ENCODE peak calls at places on chromosomes 1 and 21, in ten cellular contexts. One of them, this sample, is unnamed.

GRCh38 chr21:22871692-22872091 is 1873.5 kb downstream of the NCAM2 start:
- DNase-seq in left ventricle myocardium inferior: no peak
- DNase-seq in heart left ventricle: no peak
- DNase-seq in CD4-positive, alpha-beta T cell: no peak
- DNase-seq in OCI-LY7: no peak
- DNase-seq in aorta: no peak
- DNase-seq in lower lobe of right lung: no peak
- DNase-seq in small intestine: no peak
- DNase-seq in heart right ventricle: no peak
- DNase-seq in CD4-positive, CD25-positive, alpha-beta regulatory T cell: no peak
- DNase-seq in this sample: no peak

GRCh38 chr1:75861831-75862230 is 65.1 kb downstream of the MSH4 start:
- DNase-seq in heart left ventricle: no peak
- DNase-seq in OCI-LY7: no peak
- DNase-seq in aorta: no peak
- DNase-seq in CD4-positive, alpha-beta T cell: no peak
- DNase-seq in lower lobe of right lung: no peak
- DNase-seq in heart right ventricle: no peak
- DNase-seq in left ventricle myocardium inferior: no peak
- DNase-seq in small intestine: no peak
- DNase-seq in CD4-positive, CD25-positive, alpha-beta regulatory T cell: no peak
- DNase-seq in this sample: no peak

GRCh38 chr1:65812065-65812464 is 19.4 kb downstream of the PDE4B start:
- DNase-seq in OCI-LY7: no peak
- DNase-seq in heart right ventricle: peak; percentile 28
- DNase-seq in small intestine: peak; percentile 23
- DNase-seq in CD4-positive, alpha-beta T cell: no peak
- DNase-seq in CD4-positive, CD25-positive, alpha-beta regulatory T cell: no peak
- DNase-seq in lower lobe of right lung: no peak
- DNase-seq in heart left ventricle: peak; percentile 30
- DNase-seq in left ventricle myocardium inferior: peak; percentile 12
- DNase-seq in aorta: no peak
- DNase-seq in this sample: no peak

GRCh38 chr1:55007626-55008025 is 8.9 kb downstream of the BSND start:
- DNase-seq in heart right ventricle: no peak
- DNase-seq in OCI-LY7: no peak
- DNase-seq in left ventricle myocardium inferior: no peak
- DNase-seq in lower lobe of right lung: no peak
- DNase-seq in CD4-positive, alpha-beta T cell: no peak
- DNase-seq in small intestine: no peak
- DNase-seq in aorta: peak; percentile 27
- DNase-seq in heart left ventricle: no peak
- DNase-seq in CD4-positive, CD25-positive, alpha-beta regulatory T cell: no peak
- DNase-seq in this sample: peak; percentile 16

GRCh38 chr1:175000697-175001187 is 995 bp downstream of the CACYBP start:
- DNase-seq in OCI-LY7: peak; percentile 20
- DNase-seq in CD4-positive, alpha-beta T cell: no peak
- DNase-seq in heart right ventricle: no peak
- DNase-seq in CD4-positive, CD25-positive, alpha-beta regulatory T cell: no peak
- DNase-seq in small intestine: no peak
- DNase-seq in left ventricle myocardium inferior: no peak
- DNase-seq in aorta: no peak
- DNase-seq in heart left ventricle: no peak
- DNase-seq in lower lobe of right lung: no peak
- DNase-seq in this sample: no peak

GRCh38 chr1:1614204-1614953 is 921 bp upstream of the MIB2 start:
- DNase-seq in OCI-LY7: no peak
- DNase-seq in CD4-positive, CD25-positive, alpha-beta regulatory T cell: no peak
- DNase-seq in small intestine: peak; percentile 55
- DNase-seq in aorta: peak; percentile 80
- DNase-seq in CD4-positive, alpha-beta T cell: peak; percentile 67
- DNase-seq in left ventricle myocardium inferior: no peak
- DNase-seq in heart right ventricle: no peak
- DNase-seq in heart left ventricle: peak; percentile 51
- DNase-seq in lower lobe of right lung: peak; percentile 80
- DNase-seq in this sample: peak; percentile 82

GRCh38 chr1:157133431-157133830 is 4.8 kb downstream of the ETV3 start:
- DNase-seq in OCI-LY7: no peak
- DNase-seq in heart right ventricle: no peak
- DNase-seq in heart left ventricle: no peak
- DNase-seq in left ventricle myocardium inferior: no peak
- DNase-seq in aorta: no peak
- DNase-seq in CD4-positive, CD25-positive, alpha-beta regulatory T cell: no peak
- DNase-seq in CD4-positive, alpha-beta T cell: no peak
- DNase-seq in small intestine: peak; percentile 47
- DNase-seq in lower lobe of right lung: no peak
- DNase-seq in this sample: no peak

GRCh38 chr1:190479028-190479427 is 1.4 kb upstream of the BRINP3 start:
- DNase-seq in OCI-LY7: no peak
- DNase-seq in aorta: no peak
- DNase-seq in heart left ventricle: no peak
- DNase-seq in heart right ventricle: no peak
- DNase-seq in left ventricle myocardium inferior: no peak
- DNase-seq in CD4-positive, CD25-positive, alpha-beta regulatory T cell: no peak
- DNase-seq in CD4-positive, alpha-beta T cell: no peak
- DNase-seq in lower lobe of right lung: no peak
- DNase-seq in small intestine: peak; percentile 63
- DNase-seq in this sample: no peak

GRCh38 chr21:34670962-34671348 is 2.2 kb downstream of the CLIC6 start:
- DNase-seq in CD4-positive, CD25-positive, alpha-beta regulatory T cell: no peak
- DNase-seq in aorta: no peak
- DNase-seq in small intestine: no peak
- DNase-seq in heart left ventricle: no peak
- DNase-seq in heart right ventricle: no peak
- DNase-seq in lower lobe of right lung: no peak
- DNase-seq in OCI-LY7: no peak
- DNase-seq in CD4-positive, alpha-beta T cell: no peak
- DNase-seq in left ventricle myocardium inferior: no peak
- DNase-seq in this sample: no peak

GRCh38 chr21:29477941-29478340 is 179.2 kb downstream of the BACH1 start:
- DNase-seq in OCI-LY7: no peak
- DNase-seq in heart right ventricle: no peak
- DNase-seq in left ventricle myocardium inferior: no peak
- DNase-seq in small intestine: no peak
- DNase-seq in CD4-positive, CD25-positive, alpha-beta regulatory T cell: no peak
- DNase-seq in lower lobe of right lung: no peak
- DNase-seq in heart left ventricle: no peak
- DNase-seq in CD4-positive, alpha-beta T cell: no peak
- DNase-seq in aorta: no peak
- DNase-seq in this sample: no peak

GRCh38 chr1:16076871-16077250 is 3.4 kb upstream of the FAM131C start:
- DNase-seq in heart left ventricle: peak; percentile 62
- DNase-seq in small intestine: peak; percentile 43
- DNase-seq in lower lobe of right lung: no peak
- DNase-seq in left ventricle myocardium inferior: peak; percentile 45
- DNase-seq in CD4-positive, alpha-beta T cell: no peak
- DNase-seq in OCI-LY7: no peak
- DNase-seq in aorta: no peak
- DNase-seq in CD4-positive, CD25-positive, alpha-beta regulatory T cell: no peak
- DNase-seq in heart right ventricle: peak; percentile 42
- DNase-seq in this sample: no peak

GRCh38 chr21:46161180-46161799 is 5.9 kb upstream of the FTCD start:
- DNase-seq in lower lobe of right lung: no peak
- DNase-seq in heart right ventricle: no peak
- DNase-seq in OCI-LY7: no peak
- DNase-seq in CD4-positive, alpha-beta T cell: no peak
- DNase-seq in aorta: peak; percentile 66
- DNase-seq in heart left ventricle: peak; percentile 14
- DNase-seq in small intestine: no peak
- DNase-seq in CD4-positive, CD25-positive, alpha-beta regulatory T cell: peak; percentile 11
- DNase-seq in left ventricle myocardium inferior: no peak
- DNase-seq in this sample: peak; percentile 48

GRCh38 chr21:41918561-41919358 is 35.1 kb downstream of the C2CD2 start:
- DNase-seq in lower lobe of right lung: no peak
- DNase-seq in left ventricle myocardium inferior: no peak
- DNase-seq in heart left ventricle: no peak
- DNase-seq in aorta: no peak
- DNase-seq in CD4-positive, CD25-positive, alpha-beta regulatory T cell: no peak
- DNase-seq in heart right ventricle: no peak
- DNase-seq in OCI-LY7: no peak
- DNase-seq in small intestine: no peak
- DNase-seq in CD4-positive, alpha-beta T cell: no peak
- DNase-seq in this sample: no peak

GRCh38 chr1:182484531-182485257 is 34.7 kb downstream of the RGSL1 start:
- DNase-seq in OCI-LY7: peak; percentile 90
- DNase-seq in aorta: no peak
- DNase-seq in heart right ventricle: no peak
- DNase-seq in CD4-positive, CD25-positive, alpha-beta regulatory T cell: no peak
- DNase-seq in lower lobe of right lung: no peak
- DNase-seq in CD4-positive, alpha-beta T cell: no peak
- DNase-seq in heart left ventricle: no peak
- DNase-seq in small intestine: peak; percentile 12
- DNase-seq in left ventricle myocardium inferior: no peak
- DNase-seq in this sample: peak; percentile 80

GRCh38 chr1:25431495-25432363 is 1.0 kb downstream of the MACO1 start:
- DNase-seq in heart left ventricle: peak; percentile 43
- DNase-seq in CD4-positive, CD25-positive, alpha-beta regulatory T cell: peak; percentile 6
- DNase-seq in left ventricle myocardium inferior: peak; percentile 17
- DNase-seq in lower lobe of right lung: no peak
- DNase-seq in CD4-positive, alpha-beta T cell: no peak
- DNase-seq in heart right ventricle: peak; percentile 20
- DNase-seq in OCI-LY7: no peak
- DNase-seq in small intestine: no peak
- DNase-seq in aorta: no peak
- DNase-seq in this sample: no peak

GRCh38 chr1:42944207-42944928 is 14.3 kb downstream of the SLC2A1 start:
- DNase-seq in small intestine: no peak
- DNase-seq in CD4-positive, alpha-beta T cell: no peak
- DNase-seq in lower lobe of right lung: no peak
- DNase-seq in OCI-LY7: peak; percentile 56
- DNase-seq in aorta: peak; percentile 85
- DNase-seq in heart left ventricle: peak; percentile 87
- DNase-seq in heart right ventricle: peak; percentile 70
- DNase-seq in left ventricle myocardium inferior: peak; percentile 77
- DNase-seq in CD4-positive, CD25-positive, alpha-beta regulatory T cell: no peak
- DNase-seq in this sample: no peak
- H3K27ac ChIP-seq in small intestine: peak overlapping the region; percentile 49
- H3K27ac ChIP-seq in CD4-positive, alpha-beta T cell: peak overlapping the region; percentile 44
- H3K27ac ChIP-seq in lower lobe of right lung: peak overlapping the region; percentile 42
- H3K27ac ChIP-seq in OCI-LY7: peak overlapping the region; percentile 93
- H3K27ac ChIP-seq in aorta: peak overlapping the region; percentile 45
- H3K27ac ChIP-seq in heart left ventricle: peak overlapping the region; percentile 85
- H3K27ac ChIP-seq in heart right ventricle: peak overlapping the region; percentile 84
- H3K27ac ChIP-seq in left ventricle myocardium inferior: peak overlapping the region; percentile 86
- H3K27ac ChIP-seq in CD4-positive, CD25-positive, alpha-beta regulatory T cell: peak overlapping the region; percentile 58
- H3K27ac ChIP-seq in this sample: peak overlapping the region; percentile 75

DNA sequence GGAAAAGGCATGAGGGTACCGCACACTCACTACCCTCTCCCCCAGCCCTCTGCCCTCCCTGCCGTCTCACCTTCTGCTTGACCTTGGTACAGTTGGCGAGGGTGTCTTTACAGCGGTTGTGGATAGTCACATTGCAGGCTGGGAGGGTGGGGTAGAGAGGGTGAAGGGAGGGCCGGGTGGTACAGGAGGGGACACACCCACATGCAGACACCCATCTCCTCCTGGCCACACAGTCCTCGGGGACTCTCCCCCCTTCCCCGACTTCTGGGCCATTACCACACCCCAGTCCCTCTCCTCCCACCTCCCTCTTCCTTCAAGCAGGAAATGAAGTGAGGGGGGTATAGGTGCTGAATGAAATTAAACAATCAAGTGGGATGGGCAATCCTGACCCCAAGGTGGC is 11.6 kb downstream of the ARHGEF2 start:
- DNase-seq in small intestine: no peak
- DNase-seq in CD4-positive, alpha-beta T cell: no peak
- DNase-seq in aorta: no peak
- DNase-seq in lower lobe of right lung: no peak
- DNase-seq in heart right ventricle: no peak
- DNase-seq in left ventricle myocardium inferior: no peak
- DNase-seq in CD4-positive, CD25-positive, alpha-beta regulatory T cell: no peak
- DNase-seq in OCI-LY7: no peak
- DNase-seq in heart left ventricle: peak; percentile 44
- DNase-seq in this sample: no peak
- H3K27ac ChIP-seq in small intestine: peak overlapping the region; percentile 87
- H3K27ac ChIP-seq in CD4-positive, alpha-beta T cell: peak overlapping the region; percentile 82
- H3K27ac ChIP-seq in aorta: no peak overlapping the region
- H3K27ac ChIP-seq in lower lobe of right lung: peak overlapping the region; percentile 77
- H3K27ac ChIP-seq in heart right ventricle: peak overlapping the region; percentile 97
- H3K27ac ChIP-seq in left ventricle myocardium inferior: peak overlapping the region; percentile 99
- H3K27ac ChIP-seq in CD4-positive, CD25-positive, alpha-beta regulatory T cell: peak overlapping the region; percentile 72
- H3K27ac ChIP-seq in OCI-LY7: no peak overlapping the region
- H3K27ac ChIP-seq in heart left ventricle: peak overlapping the region; percentile 98
- H3K27ac ChIP-seq in this sample: peak overlapping the region; percentile 98

DNA sequence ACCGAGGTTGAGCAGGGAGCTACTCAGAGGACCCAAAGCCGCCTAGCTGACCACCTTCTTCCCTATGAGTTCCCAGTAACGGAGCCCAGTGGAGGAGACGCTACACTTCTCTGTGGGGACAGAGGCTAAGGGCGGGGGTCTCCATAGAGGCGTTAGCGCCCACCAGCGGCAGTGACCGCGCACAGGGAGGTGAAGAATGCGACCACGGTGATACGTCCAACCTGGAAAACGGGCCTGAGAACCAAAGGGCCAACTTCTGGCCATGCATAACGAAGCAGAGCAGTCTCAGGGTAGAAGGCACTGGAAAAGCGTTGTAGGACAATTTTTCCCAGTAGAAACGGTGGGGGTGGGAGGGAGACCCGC is 400 bp upstream of the COG2 start:
- DNase-seq in heart right ventricle: no peak
- DNase-seq in OCI-LY7: no peak
- DNase-seq in left ventricle myocardium inferior: no peak
- DNase-seq in CD4-positive, CD25-positive, alpha-beta regulatory T cell: no peak
- DNase-seq in lower lobe of right lung: no peak
- DNase-seq in small intestine: no peak
- DNase-seq in CD4-positive, alpha-beta T cell: no peak
- DNase-seq in aorta: no peak
- DNase-seq in heart left ventricle: peak; percentile 29
- DNase-seq in this sample: no peak
- H3K27ac ChIP-seq in heart right ventricle: no peak overlapping the region
- H3K27ac ChIP-seq in OCI-LY7: no peak overlapping the region
- H3K27ac ChIP-seq in left ventricle myocardium inferior: peak overlapping the region; percentile 95
- H3K27ac ChIP-seq in CD4-positive, CD25-positive, alpha-beta regulatory T cell: no peak overlapping the region
- H3K27ac ChIP-seq in lower lobe of right lung: no peak overlapping the region
- H3K27ac ChIP-seq in small intestine: no peak overlapping the region
- H3K27ac ChIP-seq in CD4-positive, alpha-beta T cell: no peak overlapping the region
- H3K27ac ChIP-seq in aorta: no peak overlapping the region
- H3K27ac ChIP-seq in heart left ventricle: no peak overlapping the region
- H3K27ac ChIP-seq in this sample: no peak overlapping the region

DNA sequence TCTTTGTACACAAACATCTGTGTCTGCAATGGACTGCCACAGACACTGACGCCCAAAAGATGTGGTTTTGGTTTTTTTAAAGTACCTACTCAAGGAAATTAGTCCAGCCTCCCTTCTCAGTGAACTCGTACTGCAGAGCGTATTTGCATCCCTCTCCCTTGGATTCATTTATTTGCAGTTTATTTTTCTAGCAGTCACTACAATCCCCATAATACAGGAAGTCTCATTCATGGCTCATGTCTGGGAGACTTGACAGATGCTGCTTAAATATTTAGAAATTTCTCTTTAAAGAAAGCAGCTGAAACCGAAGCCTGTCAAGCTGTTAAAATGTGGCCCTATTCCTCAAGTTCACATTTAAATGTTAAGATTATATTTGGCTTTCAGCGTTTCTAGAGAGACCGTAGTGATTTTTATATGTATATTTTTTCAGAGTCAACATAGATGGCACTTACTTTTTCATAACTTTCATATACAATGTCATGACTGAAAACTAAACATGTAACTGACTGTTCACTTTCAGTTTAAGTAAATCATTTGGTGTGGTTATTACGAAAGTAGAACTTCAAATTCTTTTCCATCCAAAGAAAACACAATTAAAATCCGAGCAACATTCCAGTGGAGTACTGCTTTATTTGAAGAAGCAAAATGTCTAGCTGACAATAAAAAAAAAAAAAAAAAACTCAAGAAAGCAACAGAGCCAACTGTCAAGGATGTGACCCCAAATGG is 38.0 kb downstream of the MIS18A start:
- DNase-seq in small intestine: no peak
- DNase-seq in CD4-positive, CD25-positive, alpha-beta regulatory T cell: no peak
- DNase-seq in lower lobe of right lung: no peak
- DNase-seq in aorta: no peak
- DNase-seq in CD4-positive, alpha-beta T cell: no peak
- DNase-seq in heart left ventricle: no peak
- DNase-seq in left ventricle myocardium inferior: no peak
- DNase-seq in heart right ventricle: no peak
- DNase-seq in OCI-LY7: no peak
- DNase-seq in this sample: no peak
- H3K27ac ChIP-seq in small intestine: no peak overlapping the region
- H3K27ac ChIP-seq in CD4-positive, CD25-positive, alpha-beta regulatory T cell: no peak overlapping the region
- H3K27ac ChIP-seq in lower lobe of right lung: no peak overlapping the region
- H3K27ac ChIP-seq in aorta: peak overlapping the region; percentile 86
- H3K27ac ChIP-seq in CD4-positive, alpha-beta T cell: no peak overlapping the region
- H3K27ac ChIP-seq in heart left ventricle: peak overlapping the region; percentile 29
- H3K27ac ChIP-seq in left ventricle myocardium inferior: peak overlapping the region; percentile 20
- H3K27ac ChIP-seq in heart right ventricle: peak overlapping the region; percentile 15
- H3K27ac ChIP-seq in OCI-LY7: no peak overlapping the region
- H3K27ac ChIP-seq in this sample: no peak overlapping the region

This sample was measured in spleen.